ENCODE peak calls at places on chromosomes 1 and 21, in four cellular contexts. J, E, P and R are unnamed samples.

GRCh38 chr1:58155418-58156123 is 391.0 kb downstream of the OMA1 start:
- DNase-seq in J (no peak), E (no peak), P (no peak), R (peak; percentile 7)

GRCh38 chr1:203906932-203907331 is 45.5 kb downstream of the SNRPE start:
- DNase-seq in J (no peak), E (no peak), P (no peak), R (peak; percentile 97)

GRCh38 chr1:220825819-220826551 is 39.3 kb downstream of the MTARC1 start:
- DNase-seq in J (no peak), E (no peak), P (no peak), R (no peak)

GRCh38 chr1:164265232-164265631 is 293.8 kb upstream of the PBX1 start:
- DNase-seq in J (no peak), E (no peak), P (no peak), R (no peak)

GRCh38 chr1:72285074-72285425 is 2.7 kb upstream of the NEGR1 start:
- DNase-seq in J (peak; percentile 27), E (no peak), P (peak; percentile 13), R (no peak)

GRCh38 chr1:47507921-47508894 is 70.4 kb downstream of the FOXD2 start:
- DNase-seq in J (peak; percentile 26), E (no peak), P (no peak), R (peak; percentile 10)

GRCh38 chr21:44596068-44596725 is 3.9 kb upstream of the KRTAP10-6 start:
- DNase-seq in J (no peak), E (no peak), P (no peak), R (no peak)

GRCh38 chr1:164617607-164618564 is 58.9 kb downstream of the PBX1 start:
- DNase-seq in J (no peak), E (no peak), P (no peak), R (peak; percentile 39)

GRCh38 chr1:33424205-33424604 is 6.7 kb downstream of the PHC2 start:
- DNase-seq in J (no peak), E (no peak), P (no peak), R (peak; percentile 55)

GRCh38 chr1:54280652-54281051 is 80.7 kb downstream of the MRPL37 start:
- DNase-seq in J (no peak), E (no peak), P (no peak), R (no peak)

GRCh38 chr21:33924766-33925100 is 9.1 kb upstream of the ATP5PO start:
- DNase-seq in J (no peak), E (no peak), P (no peak), R (no peak)

GRCh38 chr1:178262101-178262500 is 168.2 kb downstream of the RASAL2 start:
- DNase-seq in J (no peak), E (no peak), P (no peak), R (peak; percentile 83)

GRCh38 chr21:14923468-14923867 is 141.3 kb downstream of the NRIP1 start:
- DNase-seq in J (no peak), E (no peak), P (no peak), R (peak; percentile 14)

GRCh38 chr1:36773827-36774541 is 260.3 kb downstream of the GRIK3 start:
- DNase-seq in J (no peak), E (no peak), P (no peak), R (no peak)

GRCh38 chr1:56710646-56711045 is 65.5 kb downstream of the PRKAA2 start:
- DNase-seq in J (no peak), E (no peak), P (no peak), R (peak; percentile 84)

GRCh38 chr1:8121261-8122159 is 95.4 kb upstream of the ERRFI1 start:
- DNase-seq in J (peak; percentile 87), E (no peak), P (no peak), R (no peak)

GRCh38 chr1:171457412-171457811 is 27.9 kb upstream of the PRRC2C start:
- DNase-seq in J (no peak), E (no peak), P (no peak), R (peak; percentile 10)

GRCh38 chr1:21362096-21362495 is 71.8 kb upstream of the ECE1 start:
- DNase-seq in J (no peak), E (no peak), P (no peak), R (no peak)